ENCODE peak calls at places on chromosomes 11 and 22, in eight cellular contexts. One of them, this sample, is unnamed.

GRCh38 chr11:64874308-64874707 is 4.1 kb downstream of the EHD1 start:
- DNase-seq in HL-60: no peak
- DNase-seq in lower leg skin: no peak
- DNase-seq in NT2/D1: no peak
- DNase-seq in NB4: no peak
- DNase-seq in GM23338: no peak
- DNase-seq in epithelial cell of esophagus: no peak
- DNase-seq in right atrium auricular region: no peak
- DNase-seq in this sample: no peak

GRCh38 chr11:132538642-132539041 is 993.7 kb downstream of the OPCML start:
- DNase-seq in HL-60: no peak
- DNase-seq in lower leg skin: no peak
- DNase-seq in NT2/D1: no peak
- DNase-seq in NB4: no peak
- DNase-seq in GM23338: no peak
- DNase-seq in epithelial cell of esophagus: no peak
- DNase-seq in right atrium auricular region: no peak
- DNase-seq in this sample: no peak

GRCh38 chr11:108498816-108499408 is 728 bp upstream of the POGLUT3 start:
- DNase-seq in HL-60: no peak
- DNase-seq in lower leg skin: no peak
- DNase-seq in NT2/D1: no peak
- DNase-seq in NB4: peak
- DNase-seq in GM23338: peak
- DNase-seq in epithelial cell of esophagus: no peak
- DNase-seq in right atrium auricular region: no peak
- DNase-seq in this sample: no peak

GRCh38 chr11:78921517-78921916 is 346.9 kb upstream of the NARS2 start:
- DNase-seq in HL-60: no peak
- DNase-seq in lower leg skin: peak
- DNase-seq in NT2/D1: no peak
- DNase-seq in NB4: peak
- DNase-seq in GM23338: no peak
- DNase-seq in epithelial cell of esophagus: no peak
- DNase-seq in right atrium auricular region: no peak
- DNase-seq in this sample: no peak

GRCh38 chr22:30821863-30822215 is 127.2 kb downstream of the OSBP2 start:
- DNase-seq in HL-60: no peak
- DNase-seq in lower leg skin: peak
- DNase-seq in NT2/D1: no peak
- DNase-seq in NB4: no peak
- DNase-seq in GM23338: no peak
- DNase-seq in epithelial cell of esophagus: no peak
- DNase-seq in right atrium auricular region: no peak
- DNase-seq in this sample: no peak

GRCh38 chr11:62542750-62543567 is 3.6 kb downstream of the AHNAK start:
- DNase-seq in HL-60: peak
- DNase-seq in lower leg skin: peak
- DNase-seq in NT2/D1: no peak
- DNase-seq in NB4: peak
- DNase-seq in GM23338: peak
- DNase-seq in epithelial cell of esophagus: peak
- DNase-seq in right atrium auricular region: peak
- DNase-seq in this sample: peak

GRCh38 chr11:34339149-34340064 is 18.4 kb downstream of the ABTB2 start:
- DNase-seq in HL-60: peak
- DNase-seq in lower leg skin: peak
- DNase-seq in NT2/D1: no peak
- DNase-seq in NB4: peak
- DNase-seq in GM23338: no peak
- DNase-seq in epithelial cell of esophagus: no peak
- DNase-seq in right atrium auricular region: no peak
- DNase-seq in this sample: peak

GRCh38 chr22:49996192-49996531 is 16.4 kb downstream of the IL17REL start:
- DNase-seq in HL-60: no peak
- DNase-seq in lower leg skin: no peak
- DNase-seq in NT2/D1: no peak
- DNase-seq in NB4: no peak
- DNase-seq in GM23338: no peak
- DNase-seq in epithelial cell of esophagus: no peak
- DNase-seq in right atrium auricular region: no peak
- DNase-seq in this sample: no peak

GRCh38 chr11:79374707-79375106 is 66.1 kb downstream of the TENM4 start:
- DNase-seq in HL-60: no peak
- DNase-seq in lower leg skin: no peak
- DNase-seq in NT2/D1: no peak
- DNase-seq in NB4: no peak
- DNase-seq in GM23338: peak
- DNase-seq in epithelial cell of esophagus: no peak
- DNase-seq in right atrium auricular region: no peak
- DNase-seq in this sample: no peak

GRCh38 chr11:38384568-38384967 is 1786.5 kb upstream of the RAG2 start:
- DNase-seq in HL-60: no peak
- DNase-seq in lower leg skin: no peak
- DNase-seq in NT2/D1: no peak
- DNase-seq in NB4: no peak
- DNase-seq in GM23338: no peak
- DNase-seq in epithelial cell of esophagus: peak
- DNase-seq in right atrium auricular region: no peak
- DNase-seq in this sample: peak

GRCh38 chr22:17920992-17921650 is 103.2 kb downstream of the MICAL3 start:
- DNase-seq in HL-60: no peak
- DNase-seq in lower leg skin: no peak
- DNase-seq in NT2/D1: no peak
- DNase-seq in NB4: no peak
- DNase-seq in GM23338: no peak
- DNase-seq in epithelial cell of esophagus: no peak
- DNase-seq in right atrium auricular region: no peak
- DNase-seq in this sample: no peak

GRCh38 chr11:44899959-44900358 is 50.7 kb downstream of the TP53I11 start:
- DNase-seq in HL-60: no peak
- DNase-seq in lower leg skin: no peak
- DNase-seq in NT2/D1: peak
- DNase-seq in NB4: peak
- DNase-seq in GM23338: peak
- DNase-seq in epithelial cell of esophagus: peak
- DNase-seq in right atrium auricular region: no peak
- DNase-seq in this sample: peak

GRCh38 chr22:36350751-36351594 is 36.8 kb downstream of the MYH9 start:
- DNase-seq in HL-60: no peak
- DNase-seq in lower leg skin: no peak
- DNase-seq in NT2/D1: no peak
- DNase-seq in NB4: no peak
- DNase-seq in GM23338: no peak
- DNase-seq in epithelial cell of esophagus: peak
- DNase-seq in right atrium auricular region: no peak
- DNase-seq in this sample: peak

GRCh38 chr11:76203131-76203925 is 3.0 kb downstream of the WNT11 start:
- DNase-seq in HL-60: no peak
- DNase-seq in lower leg skin: no peak
- DNase-seq in NT2/D1: no peak
- DNase-seq in NB4: no peak
- DNase-seq in GM23338: no peak
- DNase-seq in epithelial cell of esophagus: no peak
- DNase-seq in right atrium auricular region: no peak
- DNase-seq in this sample: no peak

GRCh38 chr11:76206077-76206326 is 300 bp downstream of the WNT11 start:
- DNase-seq in HL-60: no peak
- DNase-seq in lower leg skin: no peak
- DNase-seq in NT2/D1: no peak
- DNase-seq in NB4: no peak
- DNase-seq in GM23338: no peak
- DNase-seq in epithelial cell of esophagus: no peak
- DNase-seq in right atrium auricular region: no peak
- DNase-seq in this sample: no peak

GRCh38 chr11:76206327-76207081 is at the start of gene WNT11:
- DNase-seq in HL-60: no peak
- DNase-seq in lower leg skin: peak
- DNase-seq in NT2/D1: no peak
- DNase-seq in NB4: peak
- DNase-seq in GM23338: peak
- DNase-seq in epithelial cell of esophagus: peak
- DNase-seq in right atrium auricular region: no peak
- DNase-seq in this sample: peak

GRCh38 chr11:76203937-76204336 is 2.4 kb downstream of the WNT11 start:
- DNase-seq in HL-60: no peak
- DNase-seq in lower leg skin: no peak
- DNase-seq in NT2/D1: no peak
- DNase-seq in NB4: no peak
- DNase-seq in GM23338: no peak
- DNase-seq in epithelial cell of esophagus: no peak
- DNase-seq in right atrium auricular region: no peak
- DNase-seq in this sample: no peak

GRCh38 chr11:76205252-76206076 is 838 bp downstream of the WNT11 start:
- DNase-seq in HL-60: no peak
- DNase-seq in lower leg skin: no peak
- DNase-seq in NT2/D1: no peak
- DNase-seq in NB4: no peak
- DNase-seq in GM23338: no peak
- DNase-seq in epithelial cell of esophagus: no peak
- DNase-seq in right atrium auricular region: no peak
- DNase-seq in this sample: no peak
- H3K4me3 ChIP-seq in HL-60: no peak
- H3K4me3 ChIP-seq in lower leg skin: no peak
- H3K4me3 ChIP-seq in NT2/D1: peak
- H3K4me3 ChIP-seq in NB4: no peak
- H3K4me3 ChIP-seq in GM23338: peak
- H3K4me3 ChIP-seq in epithelial cell of esophagus: no peak
- H3K4me3 ChIP-seq in right atrium auricular region: no peak
- H3K4me3 ChIP-seq in this sample: peak

GRCh38 chr11:98455500-98456186 is 565.1 kb upstream of the CNTN5 start:
- DNase-seq in HL-60: no peak
- DNase-seq in lower leg skin: no peak
- DNase-seq in NT2/D1: peak
- DNase-seq in NB4: peak
- DNase-seq in GM23338: peak
- DNase-seq in epithelial cell of esophagus: no peak
- DNase-seq in right atrium auricular region: no peak
- DNase-seq in this sample: no peak

GRCh38 chr11:98456281-98456680 is 564.5 kb upstream of the CNTN5 start:
- DNase-seq in HL-60: no peak
- DNase-seq in lower leg skin: no peak
- DNase-seq in NT2/D1: no peak
- DNase-seq in NB4: no peak
- DNase-seq in GM23338: peak
- DNase-seq in epithelial cell of esophagus: no peak
- DNase-seq in right atrium auricular region: no peak
- DNase-seq in this sample: no peak

GRCh38 chr11:98453378-98453777 is 567.4 kb upstream of the CNTN5 start:
- DNase-seq in HL-60: no peak
- DNase-seq in lower leg skin: no peak
- DNase-seq in NT2/D1: no peak
- DNase-seq in NB4: no peak
- DNase-seq in GM23338: no peak
- DNase-seq in epithelial cell of esophagus: no peak
- DNase-seq in right atrium auricular region: no peak
- DNase-seq in this sample: no peak
- H3K4me3 ChIP-seq in HL-60: no peak
- H3K4me3 ChIP-seq in lower leg skin: no peak
- H3K4me3 ChIP-seq in NT2/D1: no peak
- H3K4me3 ChIP-seq in NB4: no peak
- H3K4me3 ChIP-seq in GM23338: no peak
- H3K4me3 ChIP-seq in epithelial cell of esophagus: no peak
- H3K4me3 ChIP-seq in right atrium auricular region: no peak
- H3K4me3 ChIP-seq in this sample: no peak

GRCh38 chr22:46593211-46593676 is 26.9 kb upstream of the GRAMD4 start:
- DNase-seq in HL-60: peak
- DNase-seq in lower leg skin: no peak
- DNase-seq in NT2/D1: no peak
- DNase-seq in NB4: peak
- DNase-seq in GM23338: no peak
- DNase-seq in epithelial cell of esophagus: no peak
- DNase-seq in right atrium auricular region: no peak
- DNase-seq in this sample: no peak
- H3K4me3 ChIP-seq in HL-60: peak
- H3K4me3 ChIP-seq in lower leg skin: no peak
- H3K4me3 ChIP-seq in NT2/D1: no peak
- H3K4me3 ChIP-seq in NB4: peak
- H3K4me3 ChIP-seq in GM23338: no peak
- H3K4me3 ChIP-seq in epithelial cell of esophagus: no peak
- H3K4me3 ChIP-seq in right atrium auricular region: no peak
- H3K4me3 ChIP-seq in this sample: no peak

GRCh38 chr11:86671386-86672006 is 920 bp downstream of the ME3 start:
- DNase-seq in HL-60: no peak
- DNase-seq in lower leg skin: peak
- DNase-seq in NT2/D1: no peak
- DNase-seq in NB4: no peak
- DNase-seq in GM23338: peak
- DNase-seq in epithelial cell of esophagus: peak
- DNase-seq in right atrium auricular region: peak
- DNase-seq in this sample: peak

GRCh38 chr11:86673872-86674750 is 1.7 kb upstream of the ME3 start:
- DNase-seq in HL-60: no peak
- DNase-seq in lower leg skin: no peak
- DNase-seq in NT2/D1: no peak
- DNase-seq in NB4: no peak
- DNase-seq in GM23338: no peak
- DNase-seq in epithelial cell of esophagus: no peak
- DNase-seq in right atrium auricular region: no peak
- DNase-seq in this sample: no peak

GRCh38 chr11:86672007-86672621 is at the start of gene ME3:
- DNase-seq in HL-60: peak
- DNase-seq in lower leg skin: peak
- DNase-seq in NT2/D1: no peak
- DNase-seq in NB4: peak
- DNase-seq in GM23338: peak
- DNase-seq in epithelial cell of esophagus: peak
- DNase-seq in right atrium auricular region: peak
- DNase-seq in this sample: peak

GRCh38 chr11:86674965-86675364 is 2.5 kb upstream of the ME3 start:
- DNase-seq in HL-60: no peak
- DNase-seq in lower leg skin: no peak
- DNase-seq in NT2/D1: no peak
- DNase-seq in NB4: peak
- DNase-seq in GM23338: no peak
- DNase-seq in epithelial cell of esophagus: no peak
- DNase-seq in right atrium auricular region: no peak
- DNase-seq in this sample: no peak

DNA sequence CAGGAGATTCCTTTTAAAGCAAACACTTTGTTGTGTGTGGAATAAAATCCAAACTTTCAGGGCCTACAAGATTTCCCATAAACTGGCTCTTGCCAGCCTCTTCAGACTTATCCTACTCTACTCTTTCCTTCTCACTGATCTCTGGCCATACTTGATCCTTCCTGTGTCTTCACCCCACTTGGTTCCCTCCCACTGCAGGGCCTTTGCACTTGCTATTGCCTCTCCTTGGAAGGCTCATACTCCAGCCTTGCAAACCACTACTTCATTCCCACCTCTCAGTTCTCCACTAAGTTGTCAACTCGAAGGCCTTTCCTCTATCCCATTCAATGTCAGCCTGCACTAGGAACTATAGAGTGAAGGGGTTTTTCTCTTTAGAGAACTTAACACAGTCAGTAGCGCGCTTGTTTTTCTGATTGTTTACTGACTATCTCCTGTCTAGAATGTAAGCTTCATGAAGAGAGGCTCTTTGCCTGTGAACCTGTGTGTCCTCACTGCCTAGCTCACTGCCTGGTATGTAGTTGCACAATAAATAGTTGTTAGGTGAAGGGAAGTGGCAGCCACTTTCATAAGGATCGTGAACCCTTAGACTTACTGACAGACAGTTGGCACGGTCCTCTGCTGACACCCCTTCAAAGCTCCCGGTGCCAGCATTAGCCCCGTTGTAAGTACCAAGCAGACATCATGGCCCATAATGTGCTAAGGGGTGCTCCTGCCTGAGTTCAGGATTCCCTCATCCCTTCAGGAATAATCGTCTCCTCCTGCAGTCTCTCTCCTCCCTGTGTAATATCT is 833 bp upstream of the ME3 start:
- DNase-seq in HL-60: no peak
- DNase-seq in lower leg skin: no peak
- DNase-seq in NT2/D1: no peak
- DNase-seq in NB4: no peak
- DNase-seq in GM23338: no peak
- DNase-seq in epithelial cell of esophagus: no peak
- DNase-seq in right atrium auricular region: no peak
- DNase-seq in this sample: no peak
- H3K4me3 ChIP-seq in HL-60: no peak
- H3K4me3 ChIP-seq in lower leg skin: no peak
- H3K4me3 ChIP-seq in NT2/D1: no peak
- H3K4me3 ChIP-seq in NB4: no peak
- H3K4me3 ChIP-seq in GM23338: no peak
- H3K4me3 ChIP-seq in epithelial cell of esophagus: no peak
- H3K4me3 ChIP-seq in right atrium auricular region: no peak
- H3K4me3 ChIP-seq in this sample: no peak

This sample was measured in cardiac fibroblast.